ENCODE peak calls at places on chromosomes 5 and 9, in six cellular contexts. V, Z, L, X, A and J are unnamed samples. For H3K27me3, the result is how much of the 10 kb centered on the place peaks cover.

GRCh38 chr5:142874537-142874936 is 104.4 kb downstream of the ARHGAP26 start:
- DNase-seq in V (no peak), Z (no peak), L (no peak), X (peak), A (no peak), J (no peak)

GRCh38 chr5:150710165-150710564 is 9.3 kb upstream of the RBM22 start:
- DNase-seq in V (no peak), Z (no peak), L (peak), X (no peak), A (no peak), J (no peak)

GRCh38 chr5:133150909-133151544 is 99.2 kb downstream of the HSPA4 start:
- DNase-seq in V (no peak), Z (no peak), L (no peak), X (no peak), A (no peak), J (no peak)

GRCh38 chr9:110121170-110121569 is 86.8 kb downstream of the C9orf152 start:
- DNase-seq in V (no peak), Z (no peak), L (no peak), X (no peak), A (no peak), J (no peak)

GRCh38 chr5:82023530-82024095 is 51.8 kb downstream of the ATG10 start:
- DNase-seq in V (no peak), Z (no peak), L (no peak), X (no peak), A (no peak), J (no peak)

GRCh38 chr5:66987949-66988838 is 208.4 kb downstream of the CD180 start:
- DNase-seq in V (peak), Z (no peak), L (peak), X (no peak), A (peak), J (no peak)

GRCh38 chr9:74784506-74784905 is 103.2 kb downstream of the TRPM6 start:
- DNase-seq in V (no peak), Z (no peak), L (no peak), X (no peak), A (no peak), J (no peak)

GRCh38 chr5:171308453-171309275 is at the start of gene TLX3:
- DNase-seq in V (no peak), Z (no peak), L (peak), X (no peak), A (no peak), J (no peak)

GRCh38 chr5:69042915-69043795 is 50.7 kb upstream of the SLC30A5 start:
- DNase-seq in V (peak), Z (peak), L (peak), X (peak), A (peak), J (peak)

GRCh38 chr5:87347841-87348240 is 64.9 kb downstream of the CCNH start:
- DNase-seq in V (no peak), Z (peak), L (no peak), X (no peak), A (no peak), J (no peak)

GRCh38 chr5:41368158-41368557 is 142.2 kb downstream of the PLCXD3 start:
- DNase-seq in V (no peak), Z (peak), L (no peak), X (no peak), A (no peak), J (no peak)

GRCh38 chr5:169064093-169064492 is 236.8 kb downstream of the SLIT3 start:
- DNase-seq in V (no peak), Z (no peak), L (peak), X (no peak), A (no peak), J (no peak)

GRCh38 chr5:116626272-116626723 is 51.7 kb upstream of the SEMA6A start:
- DNase-seq in V (no peak), Z (peak), L (peak), X (peak), A (no peak), J (no peak)

GRCh38 chr5:98977723-98978122 is 48.9 kb upstream of the CHD1 start:
- DNase-seq in V (no peak), Z (no peak), L (no peak), X (no peak), A (no peak), J (no peak)
- H3K4me3 ChIP-seq in V (no peak), Z (no peak), L (no peak), X (no peak), A (no peak), J (no peak)

DNA sequence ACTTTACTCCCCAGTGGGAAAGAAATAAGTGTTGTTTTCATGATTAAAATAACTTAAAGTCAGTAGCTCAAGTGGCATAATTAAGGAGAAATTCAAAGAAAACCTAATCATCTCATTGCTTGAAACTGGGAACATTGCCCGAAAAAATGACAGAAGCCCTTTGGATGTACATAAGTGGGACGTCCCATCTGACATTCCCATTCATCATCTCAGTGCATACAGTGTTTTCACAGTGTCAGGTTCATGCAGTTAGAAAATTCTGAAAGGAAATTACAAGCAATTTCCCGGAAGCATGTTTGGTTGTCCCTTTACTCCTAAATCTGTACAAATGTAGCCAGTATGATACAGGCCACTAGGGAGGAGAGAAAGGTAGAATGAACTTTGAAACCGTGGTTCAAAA is 95.6 kb downstream of the ADAMTS16 start:
- DNase-seq in V (no peak), Z (peak), L (no peak), X (no peak), A (no peak), J (no peak)
- H3K27me3 ChIP-seq in V (under half), Z (under half), L (under half), X (under half), A (under half), J (under half)

GRCh38 chr5:136080113-136080482 is 51.3 kb downstream of the TGFBI start:
- DNase-seq in V (no peak), Z (no peak), L (peak), X (no peak), A (no peak), J (no peak)
- H3K4me3 ChIP-seq in V (peak), Z (peak), L (peak), X (peak), A (peak), J (peak)

GRCh38 chr5:172895549-172895948 is 61.5 kb downstream of the ERGIC1 start:
- DNase-seq in V (no peak), Z (no peak), L (no peak), X (no peak), A (no peak), J (no peak)
- H3K27me3 ChIP-seq in V (under half), Z (under half), L (under half), X (under half), A (under half), J (under half)

GRCh38 chr9:35095175-35095574 is 1.2 kb downstream of the PIGO start:
- DNase-seq in V (no peak), Z (no peak), L (no peak), X (no peak), A (no peak), J (no peak)

GRCh38 chr9:35097573-35097972 is 1.2 kb upstream of the PIGO start:
- DNase-seq in V (no peak), Z (no peak), L (no peak), X (no peak), A (no peak), J (no peak)

GRCh38 chr9:35091536-35091935 is 4.9 kb downstream of the PIGO start:
- DNase-seq in V (no peak), Z (no peak), L (no peak), X (no peak), A (no peak), J (no peak)

DNA sequence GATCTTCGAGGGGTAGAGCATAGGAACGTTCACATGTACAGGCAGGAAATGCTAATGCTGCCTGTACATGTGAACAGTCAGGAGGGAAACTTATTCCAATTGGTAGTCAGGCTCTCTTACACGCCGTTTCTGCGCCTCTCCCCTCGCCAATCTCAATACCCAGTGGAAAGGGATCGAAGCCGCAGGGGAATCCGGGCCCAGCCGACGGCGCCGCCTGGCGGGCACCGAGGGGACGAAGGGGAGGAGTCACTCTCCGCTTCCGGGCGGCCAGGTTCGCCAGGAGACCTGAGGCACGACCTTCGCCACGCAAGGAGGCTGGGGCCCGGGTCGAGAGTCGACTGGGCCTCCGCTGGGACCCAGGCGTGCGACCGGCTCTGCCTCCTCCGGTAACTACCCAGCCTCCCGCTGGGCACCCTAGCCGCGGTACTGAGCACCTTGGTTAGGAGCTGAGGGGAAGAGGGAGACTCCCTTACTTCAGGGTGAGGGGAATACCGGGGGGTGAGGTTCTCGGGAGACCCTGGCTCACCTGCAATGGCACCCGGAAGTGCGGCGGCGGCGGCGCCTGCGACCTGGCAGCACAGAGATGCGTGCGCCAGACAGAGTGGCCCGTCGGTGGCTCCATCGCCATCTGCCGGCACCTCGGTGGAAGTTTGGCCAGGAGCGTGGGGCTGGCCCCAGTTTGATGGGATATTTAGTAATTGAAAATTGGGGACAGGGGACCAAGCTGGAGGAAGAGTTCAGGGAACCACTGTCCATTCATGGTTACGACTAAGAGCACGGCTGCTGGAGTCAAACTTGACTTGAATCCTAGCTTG is at the start of gene PIGO:
- DNase-seq in V (peak), Z (peak), L (peak), X (peak), A (peak), J (peak)
- H3K4me3 ChIP-seq in V (peak), Z (peak), L (peak), X (peak), A (peak), J (peak)

DNA sequence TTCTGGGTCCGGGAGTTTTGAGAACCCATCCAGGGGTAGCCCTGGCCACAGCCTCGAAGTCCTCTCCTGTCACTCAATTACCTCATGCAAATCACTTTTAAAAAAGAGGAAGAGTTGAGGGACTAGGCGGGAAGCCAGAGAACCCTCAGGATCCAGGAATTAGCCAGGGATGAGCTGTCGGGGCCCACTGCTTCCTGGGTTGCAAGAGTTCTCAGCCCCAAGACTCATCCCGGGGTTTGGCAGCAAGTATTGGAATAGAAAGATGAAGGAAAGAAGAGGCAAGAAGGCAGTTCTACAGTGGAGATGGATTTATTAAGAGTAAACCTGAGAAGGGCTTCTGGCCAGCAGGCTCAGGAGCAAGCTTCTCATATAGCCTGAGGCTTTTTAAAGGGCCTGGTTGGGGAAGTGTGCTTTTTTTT is 25.6 kb downstream of the C9orf50 start:
- DNase-seq in V (no peak), Z (peak), L (no peak), X (no peak), A (peak), J (no peak)
- H3K27me3 ChIP-seq in V (under half), Z (under half), L (under half), X (under half), A (under half), J (under half)

GRCh38 chr9:94169978-94170377 is 85.7 kb downstream of the PTPDC1 start:
- DNase-seq in V (no peak), Z (no peak), L (no peak), X (no peak), A (no peak), J (no peak)
- H3K4me3 ChIP-seq in V (no peak), Z (no peak), L (no peak), X (peak), A (no peak), J (peak)

GRCh38 chr5:43041669-43042175 is 1.6 kb upstream of the ANXA2R start:
- DNase-seq in V (no peak), Z (peak), L (no peak), X (no peak), A (peak), J (no peak)

GRCh38 chr5:43039115-43039467 is 1.0 kb downstream of the ANXA2R start:
- DNase-seq in V (no peak), Z (no peak), L (no peak), X (no peak), A (no peak), J (no peak)

GRCh38 chr5:43041131-43041668 is 1.1 kb upstream of the ANXA2R start:
- DNase-seq in V (peak), Z (no peak), L (peak), X (peak), A (no peak), J (no peak)

GRCh38 chr5:43039468-43040286 is 442 bp downstream of the ANXA2R start:
- DNase-seq in V (peak), Z (peak), L (peak), X (peak), A (peak), J (peak)

DNA sequence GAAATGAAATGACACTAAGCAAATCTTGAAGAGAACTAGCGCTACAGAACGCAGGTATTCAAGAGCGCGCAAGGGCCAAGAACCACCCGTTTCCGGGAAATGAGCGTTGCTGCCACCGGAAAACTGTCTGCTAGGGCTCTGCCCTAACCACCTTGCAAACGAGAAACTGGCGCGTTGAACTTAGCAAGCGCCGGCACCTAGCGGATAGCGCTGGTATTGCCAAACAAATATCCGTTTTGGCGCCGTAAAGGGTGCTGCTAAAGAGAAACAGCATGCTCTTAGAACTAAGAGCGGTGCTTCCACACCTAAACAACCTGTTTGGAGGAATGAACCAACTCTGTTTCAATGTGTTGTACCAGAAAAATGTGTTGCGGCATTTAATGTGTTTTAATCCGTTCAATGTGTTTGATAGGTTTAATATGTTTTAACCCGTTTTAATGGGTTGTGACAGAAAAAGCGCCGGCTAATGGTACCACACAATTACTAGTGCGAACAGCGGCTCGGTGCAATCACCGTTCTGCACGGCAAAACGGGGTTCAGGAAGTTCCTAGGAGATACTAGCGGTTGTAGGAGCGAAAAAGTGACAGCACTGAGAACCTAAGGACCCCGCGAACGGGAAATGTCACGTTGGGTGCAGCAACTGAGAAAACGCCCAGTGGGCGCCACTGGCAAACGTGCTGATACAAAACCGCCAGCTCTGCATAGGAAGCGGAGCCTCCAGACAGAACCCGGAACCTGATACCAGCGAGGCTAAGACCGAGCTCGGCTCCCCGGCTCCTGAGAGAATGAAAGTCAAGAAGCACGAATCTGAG is at the start of gene ANXA2R:
- DNase-seq in V (peak), Z (peak), L (peak), X (peak), A (peak), J (peak)
- H3K27me3 ChIP-seq in V (under half), Z (under half), L (half or more), X (half or more), A (under half), J (under half)

GRCh38 chr9:122234022-122234748 is 5.4 kb upstream of the LHX6 start:
- DNase-seq in V (no peak), Z (no peak), L (no peak), X (no peak), A (no peak), J (no peak)
- H3K4me3 ChIP-seq in V (no peak), Z (no peak), L (no peak), X (no peak), A (no peak), J (no peak)